ENCODE peak calls at places on chromosomes 1 and 21, in nine cellular contexts. P is endothelial cell, A is fibroblast of the aortic adventitia, G is AG09319, H is heart right ventricle, N is left lung, F is OCI-LY7, L is GM12865, C is A549. O is an unnamed sample.

GRCh38 chr1:21307663-21308062 is 17.4 kb upstream of the ECE1 start:
- DNase-seq in P (no peak), A (no peak), G (no peak), H (no peak), N (no peak), F (no peak), L (no peak), C (no peak), O (no peak)

GRCh38 chr1:219533280-219533679 is 79.6 kb downstream of the ZC3H11B start:
- DNase-seq in P (no peak), A (peak), G (no peak), H (no peak), N (no peak), F (no peak), L (no peak), C (no peak), O (no peak)

GRCh38 chr1:199463521-199464127 is 563.9 kb upstream of the NR5A2 start:
- DNase-seq in P (peak), A (peak), G (peak), H (no peak), N (no peak), F (peak), L (peak), C (peak), O (no peak)

GRCh38 chr1:99548924-99549605 is 96.8 kb upstream of the PALMD start:
- DNase-seq in P (no peak), A (peak), G (no peak), H (no peak), N (no peak), F (no peak), L (no peak), C (no peak), O (no peak)

GRCh38 chr1:44884746-44885145 is 41.7 kb upstream of the PTCH2 start:
- DNase-seq in P (no peak), A (peak), G (no peak), H (no peak), N (no peak), F (no peak), L (no peak), C (no peak), O (no peak)

GRCh38 chr1:21378705-21379494 is 61.0 kb upstream of the NBPF3 start:
- DNase-seq in P (no peak), A (no peak), G (no peak), H (no peak), N (no peak), F (no peak), L (no peak), C (no peak), O (no peak)

GRCh38 chr1:84757301-84757700 is 67.0 kb upstream of the SSX2IP start:
- DNase-seq in P (no peak), A (no peak), G (no peak), H (no peak), N (no peak), F (no peak), L (no peak), C (no peak), O (no peak)

GRCh38 chr1:218250492-218250891 is 34.6 kb upstream of the RRP15 start:
- DNase-seq in P (no peak), A (peak), G (no peak), H (no peak), N (no peak), F (no peak), L (no peak), C (no peak), O (no peak)

GRCh38 chr1:19254416-19254815 is 2.8 kb downstream of the MRTO4 start:
- DNase-seq in P (no peak), A (no peak), G (no peak), H (no peak), N (no peak), F (no peak), L (no peak), C (no peak), O (no peak)

GRCh38 chr1:230123280-230124186 is 56.5 kb downstream of the GALNT2 start:
- DNase-seq in P (no peak), A (no peak), G (no peak), H (no peak), N (no peak), F (peak), L (peak), C (no peak), O (no peak)

GRCh38 chr21:35400233-35400939 is 351.3 kb upstream of the RUNX1 start:
- DNase-seq in P (peak), A (peak), G (peak), H (no peak), N (no peak), F (peak), L (peak), C (peak), O (no peak)

GRCh38 chr1:231653611-231654010 is 27.0 kb downstream of the DISC1 start:
- DNase-seq in P (no peak), A (no peak), G (no peak), H (no peak), N (no peak), F (no peak), L (no peak), C (no peak), O (no peak)

GRCh38 chr1:206687251-206687914 is 2.7 kb downstream of the MAPKAPK2 start:
- DNase-seq in P (no peak), A (no peak), G (no peak), H (no peak), N (no peak), F (no peak), L (no peak), C (no peak), O (no peak)

GRCh38 chr21:44370027-44370735 is 16.8 kb downstream of the TRPM2 start:
- DNase-seq in P (no peak), A (peak), G (no peak), H (no peak), N (peak), F (no peak), L (no peak), C (peak), O (no peak)

GRCh38 chr21:45256912-45257672 is 30.6 kb downstream of the POFUT2 start:
- DNase-seq in P (no peak), A (no peak), G (no peak), H (no peak), N (no peak), F (no peak), L (no peak), C (no peak), O (peak)

GRCh38 chr21:32520885-32521735 is 64.2 kb downstream of the TCP10L start:
- DNase-seq in P (no peak), A (peak), G (peak), H (peak), N (peak), F (no peak), L (no peak), C (no peak), O (no peak)

GRCh38 chr1:202122639-202123335 is at the start of gene GPR37L1:
- DNase-seq in P (peak), A (peak), G (no peak), H (peak), N (peak), F (no peak), L (no peak), C (peak), O (no peak)
- TF ChIP-seq CTCF in P (peak), A (peak), G (peak), H (peak), N (peak), F (no peak), L (no peak), C (peak), O (peak)

DNA sequence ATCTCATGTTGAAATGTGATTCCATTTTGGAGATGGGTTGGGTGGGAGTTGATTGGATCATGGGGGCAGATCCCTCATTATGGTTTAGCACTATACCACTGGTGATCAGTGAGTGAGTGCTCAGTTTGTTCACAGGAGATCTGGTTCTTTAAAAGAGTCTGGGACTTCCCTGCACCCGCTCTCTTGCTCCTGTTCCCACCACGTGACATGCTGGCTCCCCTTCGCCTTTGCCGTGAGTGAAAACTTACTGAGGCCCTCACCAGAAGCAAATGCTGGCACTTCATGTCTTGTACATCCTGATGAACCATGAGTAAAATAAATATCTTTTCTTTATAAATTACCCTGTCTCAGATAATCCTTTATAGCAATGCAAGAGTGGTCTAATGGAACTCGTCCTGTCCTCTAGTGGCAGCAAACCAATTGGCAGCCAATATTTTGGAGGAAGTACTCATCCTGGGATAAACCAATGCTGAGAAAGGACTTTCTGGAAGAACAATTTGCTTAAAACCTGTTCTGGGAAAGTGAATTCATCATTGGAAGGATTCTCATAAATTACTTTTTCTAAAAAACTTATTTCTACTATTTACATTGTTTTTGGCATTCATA is 27.8 kb upstream of the CYP4A11 start:
- DNase-seq in P (no peak), A (no peak), G (no peak), H (no peak), N (no peak), F (no peak), L (no peak), C (no peak), O (no peak)
- TF ChIP-seq CTCF in P (peak), A (peak), G (no peak), H (no peak), N (no peak), F (peak), L (no peak), C (no peak), O (no peak)

GRCh38 chr1:239977414-239977813 is 114.3 kb upstream of the FMN2 start:
- DNase-seq in P (no peak), A (no peak), G (no peak), H (no peak), N (no peak), F (no peak), L (no peak), C (no peak), O (no peak)
- TF ChIP-seq CTCF in P (no peak), A (no peak), G (no peak), H (no peak), N (no peak), F (no peak), L (no peak), C (no peak), O (no peak)

GRCh38 chr1:118154220-118154619 is 30.8 kb downstream of the SPAG17 start:
- DNase-seq in P (no peak), A (no peak), G (no peak), H (no peak), N (no peak), F (no peak), L (peak), C (no peak), O (no peak)
- TF ChIP-seq CTCF in P (no peak), A (peak), G (peak), H (peak), N (no peak), F (peak), L (peak), C (no peak), O (peak)

GRCh38 chr1:205275133-205275532 is 46.4 kb downstream of the NUAK2 start:
- DNase-seq in P (no peak), A (no peak), G (no peak), H (no peak), N (peak), F (no peak), L (no peak), C (no peak), O (no peak)
- TF ChIP-seq CTCF in P (no peak), A (no peak), G (no peak), H (no peak), N (no peak), F (peak), L (no peak), C (no peak), O (no peak)

GRCh38 chr1:156995412-156995811 is 50.1 kb downstream of the ARHGEF11 start:
- DNase-seq in P (no peak), A (no peak), G (no peak), H (no peak), N (no peak), F (no peak), L (no peak), C (no peak), O (no peak)

GRCh38 chr1:156994277-156994676 is 51.3 kb downstream of the ARHGEF11 start:
- DNase-seq in P (no peak), A (no peak), G (no peak), H (no peak), N (no peak), F (no peak), L (no peak), C (no peak), O (no peak)

GRCh38 chr1:156998301-156998700 is 47.2 kb downstream of the ARHGEF11 start:
- DNase-seq in P (no peak), A (no peak), G (no peak), H (no peak), N (no peak), F (no peak), L (no peak), C (no peak), O (no peak)

GRCh38 chr1:156992215-156992614 is 53.3 kb downstream of the ARHGEF11 start:
- DNase-seq in P (no peak), A (no peak), G (no peak), H (no peak), N (no peak), F (no peak), L (no peak), C (no peak), O (no peak)

GRCh38 chr1:156993426-156994147 is 52.0 kb downstream of the ARHGEF11 start:
- DNase-seq in P (no peak), A (no peak), G (no peak), H (no peak), N (no peak), F (no peak), L (no peak), C (no peak), O (no peak)
- TF ChIP-seq CTCF in P (no peak), A (no peak), G (no peak), H (no peak), N (no peak), F (no peak), L (no peak), C (no peak), O (no peak)